ENCODE peak calls at places on chromosomes 6 and 20, in ten cellular contexts. G is GM20000, E is GM12878, O is endothelial cell, N is neural progenitor cell, T is mesothelial cell of epicardium, I is brain microvascular endothelial cell, Y is right lobe of liver, A is NB4, P is RWPE1. C is an unnamed sample.

GRCh38 chr20:59062057-59062456 is 19.5 kb upstream of the PRELID3B start:
- DNase-seq in I (no peak), P (no peak), O (no peak), T (no peak), E (no peak), A (no peak), N (no peak), G (no peak), Y (no peak), C (no peak)

GRCh38 chr20:3674995-3675900 is 6.6 kb downstream of the ADAM33 start:
- DNase-seq in N (no peak), G (no peak), Y (no peak), A (no peak), P (no peak), I (no peak), T (no peak), O (no peak), E (no peak), C (no peak)

GRCh38 chr6:109977791-109978173 is 329 bp upstream of the GPR6 start:
- DNase-seq in N (peak), Y (no peak), E (no peak), O (no peak), P (no peak), G (no peak), I (no peak), T (no peak), A (no peak), C (no peak)

GRCh38 chr6:68990313-68990712 is 355.2 kb downstream of the ADGRB3 start:
- DNase-seq in P (no peak), Y (no peak), A (no peak), I (no peak), O (no peak), G (no peak), N (no peak), T (no peak), E (no peak), C (no peak)

GRCh38 chr6:3251462-3252314 is 7.1 kb upstream of the PSMG4 start:
- DNase-seq in O (peak), Y (peak), E (peak), G (peak), I (peak), A (peak), P (peak), T (peak), N (peak), C (peak)

GRCh38 chr20:17925300-17925939 is 43.2 kb downstream of the SNX5 start:
- DNase-seq in I (no peak), P (no peak), A (no peak), E (no peak), N (no peak), O (no peak), Y (peak), T (no peak), G (no peak), C (no peak)

GRCh38 chr20:16290358-16290757 is 282.9 kb downstream of the KIF16B start:
- DNase-seq in T (no peak), P (no peak), Y (no peak), A (no peak), E (no peak), G (no peak), I (no peak), O (no peak), N (peak), C (no peak)

GRCh38 chr6:119848706-119849105 is 499.1 kb upstream of the MAN1A1 start:
- DNase-seq in I (no peak), N (no peak), T (no peak), P (no peak), G (no peak), Y (no peak), O (no peak), A (no peak), E (no peak), C (no peak)

GRCh38 chr6:103327079-103327478 is 1532.6 kb downstream of the HACE1 start:
- DNase-seq in P (no peak), I (no peak), O (no peak), Y (no peak), E (no peak), N (peak), T (no peak), A (no peak), G (no peak), C (no peak)

GRCh38 chr20:53711333-53712211 is 117.9 kb upstream of the ZNF217 start:
- DNase-seq in A (no peak), E (no peak), N (no peak), T (no peak), G (no peak), P (no peak), I (no peak), O (no peak), Y (peak), C (peak)

GRCh38 chr6:4280721-4281120 is 145.3 kb upstream of the ECI2 start:
- DNase-seq in G (no peak), A (no peak), I (peak), N (no peak), T (no peak), Y (no peak), O (no peak), E (no peak), P (peak), C (no peak)

GRCh38 chr6:43647613-43648012 is 2.8 kb downstream of the RSPH9 start:
- DNase-seq in Y (no peak), O (no peak), I (no peak), A (no peak), T (no peak), N (no peak), G (no peak), E (no peak), P (no peak), C (no peak)

GRCh38 chr20:48326868-48327267 is 500.9 kb downstream of the PREX1 start:
- DNase-seq in G (no peak), O (no peak), E (no peak), N (no peak), T (no peak), I (no peak), Y (no peak), A (no peak), P (no peak), C (no peak)

GRCh38 chr6:46954819-46955520 is 33.2 kb upstream of the ADGRF5 start:
- DNase-seq in P (peak), T (no peak), Y (no peak), N (no peak), O (no peak), A (no peak), G (no peak), E (no peak), I (no peak), C (no peak)

GRCh38 chr6:70110128-70111022 is 192.5 kb downstream of the COL9A1 start:
- DNase-seq in O (no peak), I (no peak), E (no peak), N (no peak), P (no peak), A (no peak), Y (no peak), G (no peak), T (no peak), C (no peak)

GRCh38 chr20:48026981-48027592 is 241.8 kb upstream of the SULF2 start:
- DNase-seq in E (no peak), G (no peak), P (no peak), Y (no peak), T (no peak), N (no peak), A (no peak), I (no peak), O (no peak), C (no peak)

GRCh38 chr6:42532038-42532669 is 31.7 kb upstream of the UBR2 start:
- DNase-seq in P (peak), G (peak), A (peak), I (peak), O (peak), T (no peak), E (no peak), N (peak), Y (no peak), C (peak)

GRCh38 chr20:18187020-18187419 is 49.4 kb downstream of the KAT14 start:
- DNase-seq in Y (no peak), A (no peak), O (no peak), I (no peak), N (no peak), G (no peak), T (no peak), P (peak), E (no peak), C (no peak)

GRCh38 chr20:45833883-45834796 is 541 bp downstream of the SNX21 start:
- DNase-seq in I (no peak), G (peak), A (peak), P (peak), Y (peak), T (peak), N (peak), O (peak), E (no peak), C (peak)

GRCh38 chr20:39066464-39066863 is 104.3 kb downstream of the DHX35 start:
- DNase-seq in E (no peak), Y (no peak), O (peak), I (no peak), T (peak), G (no peak), N (peak), A (no peak), P (no peak), C (no peak)

GRCh38 chr20:31508517-31509244 is 5.6 kb upstream of the HM13 start:
- DNase-seq in N (no peak), Y (no peak), I (no peak), G (no peak), E (no peak), T (no peak), O (no peak), P (no peak), A (no peak), C (no peak)

GRCh38 chr6:163413054-163413344 is 1.5 kb upstream of the QKI start:
- DNase-seq in Y (no peak), A (no peak), T (no peak), E (no peak), G (no peak), P (no peak), O (no peak), N (no peak), I (no peak), C (no peak)

GRCh38 chr6:80287607-80288006 is 181.1 kb downstream of the BCKDHB start:
- DNase-seq in E (no peak), I (no peak), Y (no peak), A (no peak), P (no peak), G (no peak), T (no peak), N (no peak), O (no peak), C (no peak)

GRCh38 chr6:118319890-118320289 is 228.2 kb upstream of the PLN start:
- DNase-seq in N (peak), E (no peak), P (no peak), A (no peak), O (no peak), I (no peak), T (no peak), G (no peak), Y (peak), C (no peak)

GRCh38 chr6:157514659-157515496 is 133.9 kb downstream of the ZDHHC14 start:
- DNase-seq in E (no peak), P (peak), A (peak), G (no peak), I (peak), T (no peak), Y (no peak), N (no peak), O (no peak), C (peak)

GRCh38 chr6:56017198-56017597 is 141.8 kb upstream of the BMP5 start:
- DNase-seq in T (no peak), Y (no peak), G (no peak), I (no peak), E (no peak), P (no peak), N (no peak), A (no peak), O (no peak), C (no peak)

GRCh38 chr6:17281497-17282481 is 628 bp downstream of the RBM24 start:
- DNase-seq in O (peak), T (peak), E (no peak), N (peak), A (no peak), I (peak), G (no peak), Y (peak), P (no peak), C (no peak)

GRCh38 chr20:10316582-10316981 is 98.0 kb downstream of the SNAP25 start:
- DNase-seq in G (no peak), T (no peak), Y (peak), A (peak), N (no peak), O (no peak), P (no peak), E (peak), I (no peak), C (peak)

GRCh38 chr6:91562955-91563354 is 976.1 kb upstream of the MAP3K7 start:
- DNase-seq in P (no peak), T (no peak), A (no peak), G (no peak), O (no peak), Y (no peak), N (no peak), I (peak), E (no peak), C (no peak)

GRCh38 chr6:43668151-43669028 is 19.2 kb downstream of the MRPS18A start:
- DNase-seq in Y (peak), N (peak), T (peak), A (peak), G (peak), P (no peak), I (peak), E (peak), O (peak), C (peak)

GRCh38 chr6:169095153-169095552 is 158.5 kb downstream of the THBS2 start:
- DNase-seq in A (no peak), G (no peak), O (no peak), Y (no peak), T (no peak), I (no peak), N (no peak), P (no peak), E (no peak), C (no peak)

GRCh38 chr6:163354085-163354484 is 60.4 kb upstream of the QKI start:
- DNase-seq in O (no peak), Y (no peak), T (no peak), N (no peak), G (no peak), E (no peak), I (peak), A (peak), P (no peak), C (no peak)

GRCh38 chr20:1831606-1832005 is 63.6 kb upstream of the SIRPA start:
- DNase-seq in I (no peak), G (no peak), O (no peak), E (no peak), Y (no peak), P (no peak), T (no peak), A (peak), N (no peak), C (no peak)

GRCh38 chr6:88220493-88220892 is 54.3 kb upstream of the CNR1 start:
- DNase-seq in N (peak), T (no peak), E (no peak), I (peak), P (peak), Y (no peak), G (peak), O (peak), A (peak), C (peak)

GRCh38 chr20:8640461-8640860 is 428.4 kb upstream of the PLCB4 start:
- DNase-seq in T (no peak), I (no peak), A (no peak), O (no peak), N (no peak), P (no peak), G (no peak), E (no peak), Y (no peak), C (no peak)

DNA sequence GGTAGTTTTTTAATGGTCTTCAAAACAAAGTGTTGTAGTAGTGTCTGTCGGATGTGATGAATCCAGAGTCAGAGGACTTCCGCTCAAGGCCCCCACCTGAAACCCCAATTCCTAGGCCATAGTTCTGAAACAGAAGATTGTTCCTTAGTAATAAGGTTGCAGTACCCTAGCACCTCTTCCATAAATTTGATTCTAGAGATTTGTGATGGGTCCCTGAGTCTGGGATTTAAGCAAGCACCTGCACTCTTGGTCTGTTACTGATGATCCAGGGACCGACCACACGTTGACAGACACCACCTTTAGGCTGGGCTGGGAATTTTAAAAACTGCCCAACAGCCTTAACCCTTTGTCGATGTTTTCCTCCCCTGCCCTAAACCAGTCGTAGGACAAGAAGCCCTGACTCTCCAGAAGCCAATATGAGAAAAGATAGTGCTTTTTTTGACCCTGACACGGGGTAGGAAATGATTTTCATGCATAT is 1.2 kb downstream of the KCTD20 start:
- DNase-seq in G (peak), A (peak), I (no peak), N (peak), E (no peak), T (no peak), P (peak), O (peak), Y (no peak), C (peak)
- TF ChIP-seq CTCF in G (peak), A (no peak), I (peak), N (peak), E (peak), T (no peak), P (peak), O (no peak), Y (peak), C (no peak)

GRCh38 chr20:62126141-62126540 is 3.9 kb downstream of the LSM14B start:
- DNase-seq in T (no peak), E (no peak), P (no peak), O (no peak), Y (no peak), I (no peak), G (no peak), N (no peak), A (no peak), C (no peak)

GRCh38 chr20:62122659-62123449 is 579 bp downstream of the LSM14B start:
- DNase-seq in E (no peak), A (peak), P (peak), I (no peak), Y (peak), O (no peak), G (peak), T (peak), N (peak), C (peak)

GRCh38 chr20:62121776-62122658 is at the start of gene LSM14B:
- DNase-seq in E (peak), G (peak), T (peak), Y (peak), A (peak), P (peak), I (peak), N (peak), O (peak), C (peak)

GRCh38 chr20:62120990-62121775 is 1.1 kb upstream of the LSM14B start:
- DNase-seq in Y (no peak), P (no peak), T (no peak), O (no peak), E (no peak), A (no peak), G (no peak), N (peak), I (no peak), C (no peak)

DNA sequence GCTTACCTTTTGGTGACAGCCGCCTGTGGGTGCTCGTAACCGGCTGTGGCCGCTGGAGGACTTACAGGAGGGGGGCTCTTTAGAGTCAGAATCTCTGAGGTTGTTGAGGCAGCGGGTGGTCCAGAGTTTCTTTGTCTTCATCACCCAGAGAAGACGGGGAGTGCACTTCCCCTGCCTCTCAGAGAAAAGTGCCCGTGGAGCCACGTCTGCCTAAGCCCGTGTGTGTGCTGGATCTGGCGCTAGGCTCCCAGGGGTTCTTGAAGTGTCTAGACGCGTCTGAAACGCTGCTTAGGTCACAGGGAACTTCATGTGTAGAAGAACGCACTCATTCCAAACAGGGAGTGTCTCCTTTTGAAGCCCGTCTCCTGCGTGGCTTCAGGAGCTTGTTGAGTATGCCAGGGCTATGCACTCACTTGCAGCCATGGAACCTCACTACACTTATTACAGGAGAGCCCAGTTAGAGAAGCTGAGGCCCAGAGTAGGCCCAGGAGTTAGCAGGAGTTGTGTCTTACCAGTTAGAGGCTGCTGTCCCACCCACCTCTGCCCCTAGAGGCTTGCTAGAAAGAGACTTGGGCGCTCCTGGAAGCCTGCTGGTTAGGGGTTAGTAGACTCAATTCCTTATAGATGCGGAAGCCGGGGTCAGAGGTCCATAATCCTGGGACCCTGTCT is 1.3 kb downstream of the LSM14B start:
- DNase-seq in Y (no peak), A (peak), O (no peak), P (no peak), E (no peak), G (no peak), N (peak), T (no peak), I (peak), C (no peak)
- TF ChIP-seq CTCF in Y (no peak), A (no peak), O (no peak), P (no peak), E (no peak), G (no peak), N (no peak), T (no peak), I (peak), C (no peak)

DNA sequence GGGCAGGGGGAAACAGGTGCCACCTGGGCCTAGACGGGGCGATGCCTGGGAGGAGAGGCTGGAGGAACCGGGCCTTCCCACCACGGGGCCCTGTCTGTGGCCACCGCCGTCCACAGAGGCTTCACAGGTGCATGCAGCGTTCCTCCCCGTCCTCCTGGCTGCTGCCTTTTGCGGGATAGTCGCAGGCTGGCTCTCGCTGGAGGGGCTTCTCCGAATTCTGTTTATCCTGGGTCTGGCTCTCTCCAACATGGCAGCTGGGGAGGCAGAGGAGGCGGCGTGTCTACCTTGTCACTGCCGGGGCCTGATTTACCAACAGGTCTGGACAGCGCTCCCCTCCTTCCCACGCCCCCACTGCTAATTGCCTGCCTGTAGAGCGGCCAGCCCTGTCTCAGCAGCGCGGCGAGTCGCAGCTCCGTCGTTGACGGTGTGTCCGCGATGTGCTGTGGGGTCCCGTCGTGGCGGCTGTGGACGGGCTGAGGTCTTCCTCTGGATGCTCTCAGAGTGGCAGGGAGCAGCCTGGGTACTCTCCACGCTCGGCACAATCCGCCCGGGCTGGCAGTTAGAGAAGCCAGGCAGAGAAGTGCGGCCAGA is 262.9 kb downstream of the TAF4 start:
- DNase-seq in N (peak), I (no peak), G (no peak), T (no peak), E (no peak), O (no peak), A (no peak), P (no peak), Y (no peak), C (no peak)
- TF ChIP-seq CTCF in N (no peak), I (no peak), G (no peak), T (no peak), E (no peak), O (no peak), A (no peak), P (no peak), Y (no peak), C (no peak)

GRCh38 chr6:34195726-34196115 is 41.0 kb upstream of the HMGA1 start:
- DNase-seq in O (no peak), T (no peak), P (no peak), G (no peak), A (no peak), Y (no peak), N (no peak), E (no peak), I (no peak), C (no peak)

GRCh38 chr6:34194770-34195169 is 41.9 kb upstream of the HMGA1 start:
- DNase-seq in O (no peak), N (no peak), I (no peak), G (no peak), P (no peak), T (no peak), Y (no peak), E (no peak), A (no peak), C (no peak)

GRCh38 chr6:34190504-34191122 is 44.7 kb upstream of the GRM4 start:
- DNase-seq in N (no peak), I (no peak), P (no peak), O (peak), Y (no peak), G (no peak), E (no peak), T (no peak), A (no peak), C (no peak)

GRCh38 chr6:34189806-34190503 is 44.1 kb upstream of the GRM4 start:
- DNase-seq in A (peak), N (no peak), Y (no peak), E (no peak), O (no peak), T (no peak), P (no peak), G (no peak), I (no peak), C (peak)
- TF ChIP-seq CTCF in A (peak), N (no peak), Y (no peak), E (no peak), O (no peak), T (no peak), P (no peak), G (no peak), I (no peak), C (no peak)

C was measured in activated CD8-positive, alpha-beta T cell treated with anti-CD3 and anti-CD28 coated beads for 36 hours.